ENCODE peak calls at places on chromosomes 11 and 22, in nine cellular contexts. H, X, W, G, M, U, A, O and E are unnamed samples.

GRCh38 chr22:48649031-48649430 is 1178.6 kb downstream of the BRD1 start:
- DNase-seq in H (no peak), X (no peak), W (no peak), G (no peak), M (no peak), U (no peak), A (no peak), O (no peak), E (no peak)

GRCh38 chr22:19048531-19048930 is 73.7 kb downstream of the DGCR2 start:
- DNase-seq in H (no peak), X (no peak), W (no peak), G (no peak), M (no peak), U (no peak), A (no peak), O (no peak), E (no peak)

GRCh38 chr11:119029340-119030028 is 1.2 kb downstream of the SLC37A4 start:
- DNase-seq in H (no peak), X (no peak), W (no peak), G (no peak), M (peak; percentile 94), U (no peak), A (no peak), O (peak; percentile 28), E (peak; percentile 38)

GRCh38 chr11:3109921-3110706 is 52.9 kb upstream of the CARS1 start:
- DNase-seq in H (peak; percentile 28), X (no peak), W (peak; percentile 16), G (peak; percentile 60), M (peak; percentile 42), U (peak; percentile 13), A (no peak), O (no peak), E (peak; percentile 29)

GRCh38 chr11:47863189-47863892 is 15.2 kb upstream of the NUP160 start:
- DNase-seq in H (no peak), X (no peak), W (no peak), G (no peak), M (no peak), U (no peak), A (peak; percentile 92), O (no peak), E (no peak)

GRCh38 chr11:30321321-30321720 is 1.6 kb upstream of the ARL14EP start:
- DNase-seq in H (no peak), X (no peak), W (no peak), G (no peak), M (no peak), U (no peak), A (no peak), O (no peak), E (no peak)

GRCh38 chr22:28882545-28882877 is 861 bp upstream of the ZNRF3 start:
- DNase-seq in H (no peak), X (no peak), W (no peak), G (no peak), M (no peak), U (no peak), A (no peak), O (peak; percentile 32), E (peak; percentile 29)

GRCh38 chr11:121451982-121452608 is at the start of gene SORL1:
- DNase-seq in H (peak; percentile 26), X (peak; percentile 79), W (peak; percentile 57), G (peak; percentile 55), M (peak; percentile 71), U (peak; percentile 25), A (peak; percentile 55), O (no peak), E (peak; percentile 67)

GRCh38 chr22:38751422-38752346 is 4.1 kb downstream of the SUN2 start:
- DNase-seq in H (no peak), X (no peak), W (no peak), G (no peak), M (peak; percentile 59), U (no peak), A (no peak), O (peak; percentile 43), E (peak; percentile 52)

GRCh38 chr11:68043349-68044144 is 4.7 kb downstream of the TCIRG1 start:
- DNase-seq in H (no peak), X (peak; percentile 93), W (peak; percentile 62), G (peak; percentile 53), M (peak; percentile 60), U (no peak), A (peak; percentile 66), O (no peak), E (peak; percentile 54)

GRCh38 chr11:66070604-66071325 is 693 bp downstream of the PACS1 start:
- DNase-seq in H (peak; percentile 52), X (peak; percentile 74), W (no peak), G (peak; percentile 38), M (peak; percentile 57), U (no peak), A (peak; percentile 28), O (peak; percentile 50), E (peak; percentile 71)

GRCh38 chr11:129636926-129637325 is 178.7 kb upstream of the TMEM45B start:
- DNase-seq in H (no peak), X (no peak), W (no peak), G (no peak), M (no peak), U (no peak), A (no peak), O (no peak), E (no peak)

DNA sequence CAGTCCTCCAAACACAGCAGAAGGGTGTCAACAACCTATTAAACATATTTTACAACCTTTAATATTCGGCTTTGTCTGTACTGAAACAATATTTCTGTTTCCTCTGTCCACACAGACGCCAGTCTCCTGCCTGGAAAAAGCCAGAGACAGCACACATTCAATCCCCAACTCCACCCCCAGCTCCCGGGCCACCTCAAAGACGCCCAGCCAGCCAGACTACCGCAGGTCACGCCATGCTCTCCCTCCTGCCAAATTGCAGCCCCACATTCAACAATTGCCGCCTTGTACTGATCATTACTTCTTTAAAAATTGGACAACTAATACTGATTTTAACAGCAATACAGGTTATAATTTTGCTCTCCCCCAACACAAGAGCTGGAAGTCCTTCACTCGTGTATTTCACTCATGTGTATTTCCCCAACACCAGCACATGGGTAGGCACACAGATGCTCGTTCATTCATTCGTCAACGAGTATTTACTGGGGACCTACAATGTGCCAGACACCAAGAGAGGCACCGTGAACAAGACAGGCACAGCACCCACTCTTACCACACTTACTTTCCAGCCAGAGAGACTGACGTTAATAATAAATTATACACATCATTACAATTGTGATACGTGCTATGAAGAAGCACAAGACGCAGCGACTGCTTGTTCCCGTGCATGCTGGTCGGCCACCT is 1.1 kb downstream of the SERGEF start:
- DNase-seq in H (no peak), X (no peak), W (no peak), G (no peak), M (no peak), U (no peak), A (no peak), O (no peak), E (no peak)
- H3K4me3 ChIP-seq in H (no peak overlapping the region), X (peak overlapping the region; percentile 83), W (peak overlapping the region; percentile 59), G (peak overlapping the region; percentile 83), M (peak overlapping the region; percentile 63), U (peak overlapping the region; percentile 67), A (peak overlapping the region; percentile 92), O (no peak overlapping the region), E (peak overlapping the region; percentile 72)

GRCh38 chr11:82901165-82901938 is at the start of gene DDIAS:
- DNase-seq in H (peak; percentile 96), X (peak; percentile 99), W (peak; percentile 97), G (peak; percentile 92), M (peak; percentile 98), U (peak; percentile 91), A (peak; percentile 98), O (peak; percentile 97), E (peak; percentile 94)

GRCh38 chr11:82902086-82902485 is 550 bp downstream of the DDIAS start:
- DNase-seq in H (no peak), X (no peak), W (no peak), G (no peak), M (no peak), U (no peak), A (no peak), O (no peak), E (no peak)

GRCh38 chr11:82899957-82900276 is 313 bp downstream of the PRCP start:
- DNase-seq in H (no peak), X (no peak), W (no peak), G (no peak), M (no peak), U (no peak), A (no peak), O (no peak), E (no peak)

GRCh38 chr11:82899191-82899820 is 924 bp downstream of the PRCP start:
- DNase-seq in H (peak; percentile 29), X (no peak), W (no peak), G (no peak), M (no peak), U (no peak), A (no peak), O (no peak), E (no peak)

GRCh38 chr11:82900277-82901164 is at the start of gene PRCP:
- DNase-seq in H (peak; percentile 91), X (peak; percentile 98), W (peak; percentile 94), G (peak; percentile 94), M (peak; percentile 97), U (peak; percentile 83), A (peak; percentile 85), O (peak; percentile 95), E (peak; percentile 94)
- TF ChIP-seq POLR2A in H (peak; percentile 96), X (peak; percentile 97), W (peak; percentile 88), G (peak; percentile 83), M (peak; percentile 79), U (peak; percentile 80), A (peak; percentile 63), O (peak; percentile 1), E (no peak)

DNA sequence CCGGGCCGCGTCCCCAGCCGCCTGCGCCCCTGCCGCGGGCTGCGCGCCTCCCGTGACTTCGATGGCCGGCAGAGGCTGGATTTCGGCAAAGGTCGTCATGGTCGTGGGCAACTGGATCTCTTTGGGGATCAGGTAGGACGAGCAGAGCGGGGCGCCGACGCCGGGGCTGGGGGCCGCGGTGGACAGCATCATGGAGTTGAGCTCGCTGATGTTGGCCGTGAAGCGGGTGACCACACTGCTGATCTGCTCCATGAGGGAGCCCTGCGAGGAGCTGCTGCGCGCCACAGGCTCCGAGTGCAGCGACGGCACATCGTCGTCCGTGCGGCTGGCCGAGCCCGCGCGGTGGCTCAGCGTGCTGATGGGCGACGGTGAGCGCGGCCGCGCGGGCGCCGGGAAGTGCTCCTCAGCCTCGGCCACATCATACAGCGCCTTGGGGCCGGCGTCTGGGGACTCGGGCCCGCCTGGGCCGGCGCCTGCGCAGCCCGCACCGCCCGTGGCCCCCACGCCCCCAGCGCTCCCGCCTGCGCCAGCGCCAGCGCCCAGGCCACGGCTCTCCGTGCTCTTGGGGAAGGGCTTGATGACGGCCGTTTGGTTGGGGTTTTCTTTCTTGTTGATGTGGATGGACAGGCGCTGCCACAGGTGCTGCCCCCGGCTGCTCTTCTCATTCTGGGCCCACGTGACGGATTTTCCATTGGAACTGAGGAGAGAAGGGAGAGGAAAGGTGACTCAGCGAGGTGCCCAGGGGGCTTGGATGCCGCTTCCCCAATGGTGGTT is 171.5 kb upstream of the CTSC start:
- DNase-seq in H (peak; percentile 57), X (no peak), W (no peak), G (no peak), M (peak; percentile 10), U (no peak), A (no peak), O (no peak), E (peak; percentile 28)
- H3K4me3 ChIP-seq in H (no peak overlapping the region), X (peak overlapping the region; percentile 30), W (peak overlapping the region; percentile 28), G (peak overlapping the region; percentile 42), M (no peak overlapping the region), U (peak overlapping the region; percentile 16), A (peak overlapping the region; percentile 13), O (peak overlapping the region; percentile 3), E (peak overlapping the region; percentile 47)

DNA sequence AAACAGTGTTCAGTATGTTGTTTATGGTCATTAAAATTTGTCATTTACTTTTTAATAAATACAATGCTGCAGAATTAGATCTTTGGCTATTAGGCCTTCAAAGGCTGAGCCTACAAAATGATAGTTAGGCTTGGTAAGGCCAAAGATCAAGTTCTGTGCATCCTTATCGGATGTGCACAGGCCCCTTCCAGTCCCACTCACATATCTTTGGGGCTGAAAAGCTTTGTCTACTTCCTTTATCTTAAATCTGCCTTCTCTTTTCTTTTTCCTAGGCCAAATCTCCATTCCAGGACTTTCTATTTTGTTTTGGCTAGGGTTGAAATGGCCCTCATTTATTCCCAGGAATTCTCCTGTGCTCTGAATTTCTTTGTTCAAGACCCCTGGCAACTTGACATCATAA is 3.4 kb upstream of the GLB1L2 start:
- DNase-seq in H (no peak), X (no peak), W (no peak), G (no peak), M (no peak), U (no peak), A (no peak), O (no peak), E (no peak)
- TF ChIP-seq POLR2A in H (no peak), X (no peak), W (no peak), G (no peak), M (no peak), U (no peak), A (no peak), O (no peak), E (no peak)